ENCODE peak calls at places on chromosomes 13 and 19, in five cellular contexts. One of them, this sample, is unnamed.

GRCh38 chr19:1728816-1729567 is 24.3 kb upstream of the ONECUT3 start:
- DNase-seq in fibroblast of mammary gland: no peak
- DNase-seq in caudate nucleus: no peak
- DNase-seq in stimulated activated CD4-positive, alpha-beta T cell treated with anti-CD3 and anti-CD28 coated beads, TNF-alpha, amount 100 ng/mL, for 24 hours: no peak
- DNase-seq in C1 segment of cervical spinal cord: no peak
- DNase-seq in this sample: no peak

GRCh38 chr13:73317140-73317539 is 258.3 kb downstream of the KLF5 start:
- DNase-seq in fibroblast of mammary gland: no peak
- DNase-seq in C1 segment of cervical spinal cord: no peak
- DNase-seq in stimulated activated CD4-positive, alpha-beta T cell treated with anti-CD3 and anti-CD28 coated beads, TNF-alpha, amount 100 ng/mL, for 24 hours: no peak
- DNase-seq in caudate nucleus: no peak
- DNase-seq in this sample: no peak

GRCh38 chr19:48509467-48510194 is 2.0 kb downstream of the LMTK3 start:
- DNase-seq in fibroblast of mammary gland: no peak
- DNase-seq in stimulated activated CD4-positive, alpha-beta T cell treated with anti-CD3 and anti-CD28 coated beads, TNF-alpha, amount 100 ng/mL, for 24 hours: no peak
- DNase-seq in C1 segment of cervical spinal cord: no peak
- DNase-seq in caudate nucleus: peak
- DNase-seq in this sample: no peak

GRCh38 chr13:32454886-32455593 is 27.1 kb upstream of the N4BP2L1 start:
- DNase-seq in fibroblast of mammary gland: no peak
- DNase-seq in stimulated activated CD4-positive, alpha-beta T cell treated with anti-CD3 and anti-CD28 coated beads, TNF-alpha, amount 100 ng/mL, for 24 hours: no peak
- DNase-seq in C1 segment of cervical spinal cord: no peak
- DNase-seq in caudate nucleus: no peak
- DNase-seq in this sample: no peak

GRCh38 chr13:50940509-50940908 is 30.9 kb downstream of the RNASEH2B start:
- DNase-seq in stimulated activated CD4-positive, alpha-beta T cell treated with anti-CD3 and anti-CD28 coated beads, TNF-alpha, amount 100 ng/mL, for 24 hours: no peak
- DNase-seq in caudate nucleus: no peak
- DNase-seq in fibroblast of mammary gland: no peak
- DNase-seq in C1 segment of cervical spinal cord: no peak
- DNase-seq in this sample: no peak

GRCh38 chr19:49349567-49349966 is 12.6 kb downstream of the TEAD2 start:
- DNase-seq in C1 segment of cervical spinal cord: no peak
- DNase-seq in fibroblast of mammary gland: no peak
- DNase-seq in stimulated activated CD4-positive, alpha-beta T cell treated with anti-CD3 and anti-CD28 coated beads, TNF-alpha, amount 100 ng/mL, for 24 hours: no peak
- DNase-seq in caudate nucleus: no peak
- DNase-seq in this sample: no peak

GRCh38 chr13:70923863-70924752 is 815.9 kb upstream of the KLHL1 start:
- DNase-seq in stimulated activated CD4-positive, alpha-beta T cell treated with anti-CD3 and anti-CD28 coated beads, TNF-alpha, amount 100 ng/mL, for 24 hours: no peak
- DNase-seq in caudate nucleus: no peak
- DNase-seq in fibroblast of mammary gland: no peak
- DNase-seq in C1 segment of cervical spinal cord: no peak
- DNase-seq in this sample: no peak

GRCh38 chr19:33461256-33462111 is 60.1 kb downstream of the PEPD start:
- DNase-seq in stimulated activated CD4-positive, alpha-beta T cell treated with anti-CD3 and anti-CD28 coated beads, TNF-alpha, amount 100 ng/mL, for 24 hours: no peak
- DNase-seq in fibroblast of mammary gland: no peak
- DNase-seq in caudate nucleus: no peak
- DNase-seq in C1 segment of cervical spinal cord: no peak
- DNase-seq in this sample: no peak

GRCh38 chr13:60969659-60970058 is 446.0 kb downstream of the PCDH20 start:
- DNase-seq in stimulated activated CD4-positive, alpha-beta T cell treated with anti-CD3 and anti-CD28 coated beads, TNF-alpha, amount 100 ng/mL, for 24 hours: no peak
- DNase-seq in fibroblast of mammary gland: no peak
- DNase-seq in C1 segment of cervical spinal cord: no peak
- DNase-seq in caudate nucleus: no peak
- DNase-seq in this sample: no peak

GRCh38 chr13:37640499-37640898 is 41.9 kb upstream of the POSTN start:
- DNase-seq in C1 segment of cervical spinal cord: no peak
- DNase-seq in stimulated activated CD4-positive, alpha-beta T cell treated with anti-CD3 and anti-CD28 coated beads, TNF-alpha, amount 100 ng/mL, for 24 hours: no peak
- DNase-seq in caudate nucleus: peak
- DNase-seq in fibroblast of mammary gland: peak
- DNase-seq in this sample: no peak

GRCh38 chr13:41426047-41426446 is 31.3 kb upstream of the RGCC start:
- DNase-seq in fibroblast of mammary gland: no peak
- DNase-seq in C1 segment of cervical spinal cord: no peak
- DNase-seq in stimulated activated CD4-positive, alpha-beta T cell treated with anti-CD3 and anti-CD28 coated beads, TNF-alpha, amount 100 ng/mL, for 24 hours: no peak
- DNase-seq in caudate nucleus: no peak
- DNase-seq in this sample: no peak

GRCh38 chr13:25911020-25911419 is 140.8 kb downstream of the SHISA2 start:
- DNase-seq in stimulated activated CD4-positive, alpha-beta T cell treated with anti-CD3 and anti-CD28 coated beads, TNF-alpha, amount 100 ng/mL, for 24 hours: no peak
- DNase-seq in caudate nucleus: no peak
- DNase-seq in C1 segment of cervical spinal cord: no peak
- DNase-seq in fibroblast of mammary gland: no peak
- DNase-seq in this sample: no peak

GRCh38 chr13:61695147-61695546 is 279.5 kb upstream of the PCDH20 start:
- DNase-seq in caudate nucleus: no peak
- DNase-seq in stimulated activated CD4-positive, alpha-beta T cell treated with anti-CD3 and anti-CD28 coated beads, TNF-alpha, amount 100 ng/mL, for 24 hours: no peak
- DNase-seq in C1 segment of cervical spinal cord: no peak
- DNase-seq in fibroblast of mammary gland: peak
- DNase-seq in this sample: peak

GRCh38 chr13:74573654-74574053 is 439.4 kb upstream of the KLF12 start:
- DNase-seq in C1 segment of cervical spinal cord: no peak
- DNase-seq in caudate nucleus: no peak
- DNase-seq in fibroblast of mammary gland: no peak
- DNase-seq in stimulated activated CD4-positive, alpha-beta T cell treated with anti-CD3 and anti-CD28 coated beads, TNF-alpha, amount 100 ng/mL, for 24 hours: no peak
- DNase-seq in this sample: no peak

GRCh38 chr19:800360-801029 is 3.2 kb downstream of the PTBP1 start:
- DNase-seq in stimulated activated CD4-positive, alpha-beta T cell treated with anti-CD3 and anti-CD28 coated beads, TNF-alpha, amount 100 ng/mL, for 24 hours: no peak
- DNase-seq in fibroblast of mammary gland: peak
- DNase-seq in C1 segment of cervical spinal cord: no peak
- DNase-seq in caudate nucleus: no peak
- DNase-seq in this sample: peak

GRCh38 chr19:821976-822773 is 420 bp upstream of the PLPPR3 start:
- DNase-seq in fibroblast of mammary gland: no peak
- DNase-seq in caudate nucleus: no peak
- DNase-seq in stimulated activated CD4-positive, alpha-beta T cell treated with anti-CD3 and anti-CD28 coated beads, TNF-alpha, amount 100 ng/mL, for 24 hours: no peak
- DNase-seq in C1 segment of cervical spinal cord: no peak
- DNase-seq in this sample: peak

GRCh38 chr13:79457948-79458347 is 23.0 kb upstream of the NDFIP2 start:
- DNase-seq in caudate nucleus: no peak
- DNase-seq in C1 segment of cervical spinal cord: no peak
- DNase-seq in stimulated activated CD4-positive, alpha-beta T cell treated with anti-CD3 and anti-CD28 coated beads, TNF-alpha, amount 100 ng/mL, for 24 hours: no peak
- DNase-seq in fibroblast of mammary gland: peak
- DNase-seq in this sample: no peak

GRCh38 chr13:86870388-86870966 is 800.7 kb upstream of the SLITRK5 start:
- DNase-seq in C1 segment of cervical spinal cord: no peak
- DNase-seq in fibroblast of mammary gland: peak
- DNase-seq in caudate nucleus: no peak
- DNase-seq in stimulated activated CD4-positive, alpha-beta T cell treated with anti-CD3 and anti-CD28 coated beads, TNF-alpha, amount 100 ng/mL, for 24 hours: no peak
- DNase-seq in this sample: no peak